ENCODE peak calls at places on chromosomes 2 and 18, in seven cellular contexts. L is neural progenitor cell, J is HCT116, V is PC-9, C is IMR-90, O is GM23248, A is osteoblast. N is an unnamed sample.

GRCh38 chr18:73752965-73753364 is 394.7 kb downstream of the FBXO15 start:
- DNase-seq in L (no peak), J (no peak), V (no peak), C (peak), O (no peak), A (no peak), N (no peak)

GRCh38 chr2:241069821-241070281 is 32.2 kb downstream of the MTERF4 start:
- DNase-seq in L (no peak), J (no peak), V (no peak), C (no peak), O (no peak), A (peak), N (no peak)

GRCh38 chr2:227460079-227460485 is 11.9 kb upstream of the AGFG1 start:
- DNase-seq in L (no peak), J (no peak), V (peak), C (peak), O (peak), A (peak), N (no peak)

GRCh38 chr2:109128466-109129355 is at the start of gene SH3RF3:
- DNase-seq in L (peak), J (no peak), V (peak), C (peak), O (peak), A (peak), N (peak)

GRCh38 chr2:215839816-215840215 is 173.5 kb downstream of the MREG start:
- DNase-seq in L (no peak), J (no peak), V (no peak), C (no peak), O (no peak), A (no peak), N (no peak)

GRCh38 chr2:62199392-62200125 is 3.6 kb downstream of the B3GNT2 start:
- DNase-seq in L (no peak), J (no peak), V (no peak), C (peak), O (peak), A (no peak), N (no peak)

GRCh38 chr2:125471963-125472362 is 1184.0 kb upstream of the GYPC start:
- DNase-seq in L (peak), J (no peak), V (peak), C (peak), O (peak), A (peak), N (peak)

GRCh38 chr2:25279091-25279651 is 62.6 kb downstream of the DNMT3A start:
- DNase-seq in L (no peak), J (no peak), V (no peak), C (no peak), O (peak), A (peak), N (no peak)

GRCh38 chr2:80499095-80499494 is 194.5 kb upstream of the LRRTM1 start:
- DNase-seq in L (peak), J (peak), V (no peak), C (peak), O (peak), A (no peak), N (no peak)

GRCh38 chr2:122033796-122034195 is 278.3 kb downstream of the TSN start:
- DNase-seq in L (no peak), J (no peak), V (no peak), C (no peak), O (no peak), A (no peak), N (no peak)

GRCh38 chr18:46314011-46314410 is 209.8 kb downstream of the HAUS1 start:
- DNase-seq in L (no peak), J (no peak), V (no peak), C (no peak), O (no peak), A (no peak), N (no peak)

GRCh38 chr2:41853427-41854191 is 194.2 kb upstream of the PKDCC start:
- DNase-seq in L (peak), J (peak), V (peak), C (peak), O (peak), A (peak), N (peak)

GRCh38 chr2:239152239-239152915 is 248.4 kb downstream of the HDAC4 start:
- DNase-seq in L (no peak), J (no peak), V (no peak), C (no peak), O (no peak), A (peak), N (no peak)

GRCh38 chr2:71667256-71668182 is 214.2 kb downstream of the DYSF start:
- DNase-seq in L (no peak), J (no peak), V (no peak), C (no peak), O (no peak), A (no peak), N (no peak)

GRCh38 chr18:12929477-12930083 is 18.2 kb upstream of the SEH1L start:
- DNase-seq in L (no peak), J (no peak), V (no peak), C (no peak), O (no peak), A (no peak), N (no peak)

GRCh38 chr2:152755029-152755428 is 36.6 kb downstream of the ARL6IP6 start:
- DNase-seq in L (peak), J (no peak), V (no peak), C (no peak), O (peak), A (no peak), N (no peak)

GRCh38 chr18:62610509-62611394 is 87.9 kb downstream of the ZCCHC2 start:
- DNase-seq in L (peak), J (no peak), V (no peak), C (no peak), O (no peak), A (no peak), N (peak)

GRCh38 chr18:49804096-49804495 is 9.2 kb downstream of the ACAA2 start:
- DNase-seq in L (no peak), J (no peak), V (no peak), C (no peak), O (peak), A (peak), N (no peak)

GRCh38 chr2:203715744-203716143 is 9.3 kb downstream of the CD28 start:
- DNase-seq in L (no peak), J (no peak), V (no peak), C (no peak), O (no peak), A (no peak), N (no peak)

GRCh38 chr2:36809046-36809445 is 112.5 kb downstream of the VIT start:
- DNase-seq in L (no peak), J (no peak), V (no peak), C (no peak), O (no peak), A (no peak), N (no peak)

GRCh38 chr2:59204040-59204439 is 962.9 kb upstream of the FANCL start:
- DNase-seq in L (no peak), J (no peak), V (no peak), C (no peak), O (no peak), A (no peak), N (no peak)

GRCh38 chr2:238120463-238121298 is 17.8 kb upstream of the KLHL30 start:
- DNase-seq in L (peak), J (no peak), V (peak), C (peak), O (no peak), A (peak), N (no peak)

GRCh38 chr2:191878576-191879298 is 31.8 kb upstream of the CAVIN2 start:
- DNase-seq in L (no peak), J (no peak), V (no peak), C (peak), O (peak), A (peak), N (no peak)

GRCh38 chr2:176088048-176088936 is 4.2 kb upstream of the HOXD13 start:
- DNase-seq in L (peak), J (peak), V (peak), C (peak), O (peak), A (peak), N (no peak)

GRCh38 chr18:54140641-54141040 is 83.8 kb downstream of the MBD2 start:
- DNase-seq in L (no peak), J (no peak), V (no peak), C (peak), O (peak), A (no peak), N (no peak)

GRCh38 chr2:191478754-191479679 is 198.9 kb upstream of the NABP1 start:
- DNase-seq in L (peak), J (no peak), V (no peak), C (peak), O (peak), A (peak), N (peak)

GRCh38 chr2:238558456-238559099 is 131.9 kb downstream of the ASB1 start:
- DNase-seq in L (no peak), J (no peak), V (no peak), C (no peak), O (no peak), A (peak), N (no peak)

GRCh38 chr2:74391580-74392448 is 11.7 kb upstream of the DCTN1 start:
- DNase-seq in L (peak), J (peak), V (peak), C (peak), O (peak), A (peak), N (peak)

GRCh38 chr2:130836501-130837174 is at the start of gene ARHGEF4:
- DNase-seq in L (peak), J (peak), V (peak), C (no peak), O (peak), A (no peak), N (peak)

GRCh38 chr2:232444409-232445148 is 11.4 kb upstream of the ALPI start:
- DNase-seq in L (peak), J (peak), V (peak), C (peak), O (peak), A (peak), N (no peak)

GRCh38 chr2:30078521-30078920 is 68.3 kb upstream of the YPEL5 start:
- DNase-seq in L (no peak), J (no peak), V (no peak), C (peak), O (peak), A (no peak), N (no peak)

GRCh38 chr18:12254137-12254819 is at the start of gene CIDEA:
- DNase-seq in L (peak), J (no peak), V (no peak), C (no peak), O (peak), A (no peak), N (peak)

GRCh38 chr2:58923869-58924268 is 682.7 kb upstream of the FANCL start:
- DNase-seq in L (no peak), J (no peak), V (no peak), C (peak), O (peak), A (no peak), N (no peak)

GRCh38 chr18:37529863-37530262 is 35.7 kb downstream of the CELF4 start:
- DNase-seq in L (no peak), J (no peak), V (no peak), C (no peak), O (no peak), A (no peak), N (no peak)

GRCh38 chr18:57806891-57807280 is 3.8 kb upstream of the ATP8B1 start:
- DNase-seq in L (no peak), J (no peak), V (peak), C (peak), O (peak), A (peak), N (no peak)

GRCh38 chr18:30908381-30908780 is 134.2 kb downstream of the DSC3 start:
- DNase-seq in L (no peak), J (no peak), V (no peak), C (no peak), O (no peak), A (no peak), N (no peak)

GRCh38 chr2:108621087-108621559 is 86.9 kb downstream of the LIMS1 start:
- DNase-seq in L (peak), J (peak), V (peak), C (peak), O (peak), A (no peak), N (no peak)

GRCh38 chr18:77114564-77115391 is 17.8 kb downstream of the MBP start:
- DNase-seq in L (no peak), J (no peak), V (peak), C (peak), O (peak), A (peak), N (no peak)

GRCh38 chr18:57561728-57562423 is 24.6 kb downstream of the FECH start:
- DNase-seq in L (peak), J (peak), V (peak), C (peak), O (peak), A (peak), N (peak)

GRCh38 chr2:182558564-182558963 is 131.7 kb upstream of the PDE1A start:
- DNase-seq in L (no peak), J (no peak), V (no peak), C (no peak), O (no peak), A (no peak), N (no peak)
- H2AFZ ChIP-seq in L (peak), J (no peak), V (no peak), C (no peak), O (no peak), A (peak), N (no peak)

GRCh38 chr2:202113571-202114142 is 40.6 kb downstream of the KIAA2012 start:
- DNase-seq in L (no peak), J (no peak), V (no peak), C (peak), O (peak), A (peak), N (no peak)
- H3K27ac ChIP-seq in L (no peak), J (no peak), V (no peak), C (peak), O (peak), A (peak), N (no peak)

GRCh38 chr2:6370753-6371152 is 495.0 kb downstream of the CMPK2 start:
- DNase-seq in L (no peak), J (no peak), V (no peak), C (peak), O (peak), A (no peak), N (no peak)

GRCh38 chr2:6368271-6368670 is 497.4 kb downstream of the CMPK2 start:
- DNase-seq in L (no peak), J (no peak), V (no peak), C (peak), O (peak), A (no peak), N (no peak)

GRCh38 chr2:6369266-6369665 is 496.4 kb downstream of the CMPK2 start:
- DNase-seq in L (no peak), J (no peak), V (no peak), C (no peak), O (no peak), A (no peak), N (no peak)

DNA sequence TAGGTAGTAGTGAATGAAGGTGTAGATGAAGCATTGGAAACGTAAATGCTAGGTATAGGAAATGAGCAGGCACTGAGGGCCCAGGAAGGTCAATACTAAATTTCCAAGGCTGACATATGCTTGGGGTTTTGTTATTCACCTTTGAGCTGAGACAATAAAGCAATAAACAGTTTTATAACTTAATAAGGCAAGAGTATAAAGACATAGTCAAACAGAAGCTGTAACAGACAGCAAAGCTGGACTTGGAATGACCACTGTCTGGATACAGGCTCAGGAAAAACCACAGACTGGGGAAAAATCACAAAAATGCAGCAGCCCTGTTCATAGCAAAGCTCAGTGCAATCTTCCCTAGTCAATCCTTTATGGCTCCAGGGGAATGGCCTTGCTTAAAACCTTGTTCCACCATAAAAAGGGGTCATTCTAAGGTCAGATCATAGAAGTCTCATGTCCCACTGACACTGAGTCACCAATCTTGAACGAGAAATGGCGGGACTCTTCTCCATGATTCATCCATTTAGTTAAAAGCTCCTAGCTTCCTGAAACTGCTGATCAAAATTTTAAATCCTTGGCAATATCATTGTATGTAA is 493.3 kb downstream of the CMPK2 start:
- DNase-seq in L (no peak), J (no peak), V (no peak), C (peak), O (peak), A (no peak), N (no peak)
- H2AFZ ChIP-seq in L (no peak), J (no peak), V (no peak), C (no peak), O (no peak), A (no peak), N (peak)

GRCh38 chr2:27704342-27704876 is 40.7 kb downstream of the SLC4A1AP start:
- DNase-seq in L (no peak), J (no peak), V (no peak), C (no peak), O (peak), A (no peak), N (no peak)
- H3K27ac ChIP-seq in L (no peak), J (no peak), V (peak), C (no peak), O (peak), A (peak), N (no peak)

DNA sequence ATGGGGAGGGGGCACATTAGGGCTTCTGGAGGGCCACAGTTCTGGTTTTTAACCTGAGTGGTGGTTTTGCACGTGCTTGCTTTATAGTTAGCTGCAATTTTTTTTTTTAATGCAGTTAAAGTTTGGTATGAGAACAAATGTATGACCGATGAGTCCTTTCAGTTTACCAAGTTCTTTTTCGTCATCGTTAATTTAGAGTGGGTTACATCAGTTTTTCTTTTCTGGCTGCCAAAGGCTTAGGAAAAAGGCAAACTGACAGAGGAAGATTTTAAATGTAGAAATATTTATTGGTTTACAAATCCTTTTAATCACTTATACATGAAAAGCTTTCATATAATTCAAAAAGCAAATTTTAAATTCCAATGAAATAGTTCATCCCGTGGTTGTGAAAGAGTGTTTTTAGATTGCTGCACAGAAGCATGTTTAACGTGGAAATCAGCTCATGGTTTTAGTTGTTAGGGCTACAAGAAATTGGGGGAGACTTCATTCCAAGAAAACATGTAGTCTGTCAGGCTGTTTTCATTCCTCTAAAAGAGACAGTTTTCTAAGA is 82.9 kb downstream of the MSH2 start:
- DNase-seq in L (no peak), J (no peak), V (no peak), C (peak), O (peak), A (peak), N (no peak)
- H2AFZ ChIP-seq in L (no peak), J (no peak), V (no peak), C (no peak), O (peak), A (no peak), N (no peak)

GRCh38 chr18:8999872-9000271 is 102.6 kb upstream of the NDUFV2 start:
- DNase-seq in L (no peak), J (no peak), V (no peak), C (no peak), O (no peak), A (no peak), N (no peak)
- H3K27ac ChIP-seq in L (no peak), J (no peak), V (no peak), C (no peak), O (no peak), A (no peak), N (no peak)